ENCODE peak calls at places on chromosomes 5 and 9, in eight cellular contexts. One of them, this sample, is unnamed.

GRCh38 chr9:12798066-12798770 is 23.4 kb downstream of the LURAP1L start:
- DNase-seq in stimulated activated CD8-positive, alpha-beta memory T cell treated with anti-CD3 and anti-CD28 coated beads, Interleukin-15, amount 100 ng/mL, for 24 hours: no peak
- DNase-seq in mesenchymal stem cell: no peak
- DNase-seq in NCI-H1105 treated with DMSO at 0.1 percent for 48 hours: no peak
- DNase-seq in iPS DF 19.7: no peak
- DNase-seq in dorsolateral prefrontal cortex: no peak
- DNase-seq in GM03348: no peak
- DNase-seq in CD8-positive, alpha-beta memory T cell: no peak
- DNase-seq in this sample: no peak

GRCh38 chr5:65482727-65483473 is 1.2 kb upstream of the ADAMTS6 start:
- DNase-seq in CD8-positive, alpha-beta memory T cell: no peak
- DNase-seq in stimulated activated CD8-positive, alpha-beta memory T cell treated with anti-CD3 and anti-CD28 coated beads, Interleukin-15, amount 100 ng/mL, for 24 hours: no peak
- DNase-seq in NCI-H1105 treated with DMSO at 0.1 percent for 48 hours: peak; percentile 44
- DNase-seq in iPS DF 19.7: peak; percentile 25
- DNase-seq in GM03348: peak; percentile 46
- DNase-seq in dorsolateral prefrontal cortex: no peak
- DNase-seq in mesenchymal stem cell: peak; percentile 81
- DNase-seq in this sample: peak; percentile 85

GRCh38 chr5:151740336-151740942 is 18.0 kb downstream of the ATOX1 start:
- DNase-seq in dorsolateral prefrontal cortex: no peak
- DNase-seq in stimulated activated CD8-positive, alpha-beta memory T cell treated with anti-CD3 and anti-CD28 coated beads, Interleukin-15, amount 100 ng/mL, for 24 hours: no peak
- DNase-seq in iPS DF 19.7: no peak
- DNase-seq in CD8-positive, alpha-beta memory T cell: peak; percentile 22
- DNase-seq in mesenchymal stem cell: peak; percentile 98
- DNase-seq in NCI-H1105 treated with DMSO at 0.1 percent for 48 hours: peak; percentile 13
- DNase-seq in GM03348: peak; percentile 79
- DNase-seq in this sample: peak; percentile 79

GRCh38 chr5:140311011-140311467 is 8.1 kb upstream of the PFDN1 start:
- DNase-seq in stimulated activated CD8-positive, alpha-beta memory T cell treated with anti-CD3 and anti-CD28 coated beads, Interleukin-15, amount 100 ng/mL, for 24 hours: no peak
- DNase-seq in mesenchymal stem cell: peak; percentile 96
- DNase-seq in NCI-H1105 treated with DMSO at 0.1 percent for 48 hours: no peak
- DNase-seq in iPS DF 19.7: no peak
- DNase-seq in GM03348: peak; percentile 63
- DNase-seq in CD8-positive, alpha-beta memory T cell: no peak
- DNase-seq in dorsolateral prefrontal cortex: no peak
- DNase-seq in this sample: peak; percentile 96

GRCh38 chr9:137300607-137301085 is 1.4 kb downstream of the NRARP start:
- DNase-seq in GM03348: no peak
- DNase-seq in iPS DF 19.7: no peak
- DNase-seq in dorsolateral prefrontal cortex: no peak
- DNase-seq in mesenchymal stem cell: peak; percentile 90
- DNase-seq in stimulated activated CD8-positive, alpha-beta memory T cell treated with anti-CD3 and anti-CD28 coated beads, Interleukin-15, amount 100 ng/mL, for 24 hours: no peak
- DNase-seq in CD8-positive, alpha-beta memory T cell: no peak
- DNase-seq in NCI-H1105 treated with DMSO at 0.1 percent for 48 hours: no peak
- DNase-seq in this sample: peak; percentile 55

GRCh38 chr9:137313326-137313920 is 11.4 kb upstream of the NRARP start:
- DNase-seq in GM03348: peak; percentile 11
- DNase-seq in iPS DF 19.7: no peak
- DNase-seq in CD8-positive, alpha-beta memory T cell: no peak
- DNase-seq in stimulated activated CD8-positive, alpha-beta memory T cell treated with anti-CD3 and anti-CD28 coated beads, Interleukin-15, amount 100 ng/mL, for 24 hours: no peak
- DNase-seq in mesenchymal stem cell: no peak
- DNase-seq in dorsolateral prefrontal cortex: no peak
- DNase-seq in NCI-H1105 treated with DMSO at 0.1 percent for 48 hours: no peak
- DNase-seq in this sample: no peak

GRCh38 chr9:16312116-16312515 is 558.4 kb downstream of the BNC2 start:
- DNase-seq in stimulated activated CD8-positive, alpha-beta memory T cell treated with anti-CD3 and anti-CD28 coated beads, Interleukin-15, amount 100 ng/mL, for 24 hours: no peak
- DNase-seq in CD8-positive, alpha-beta memory T cell: no peak
- DNase-seq in NCI-H1105 treated with DMSO at 0.1 percent for 48 hours: no peak
- DNase-seq in GM03348: no peak
- DNase-seq in dorsolateral prefrontal cortex: no peak
- DNase-seq in mesenchymal stem cell: no peak
- DNase-seq in iPS DF 19.7: no peak
- DNase-seq in this sample: no peak

GRCh38 chr9:3468407-3469205 is 57.2 kb downstream of the RFX3 start:
- DNase-seq in GM03348: peak; percentile 12
- DNase-seq in CD8-positive, alpha-beta memory T cell: no peak
- DNase-seq in mesenchymal stem cell: no peak
- DNase-seq in iPS DF 19.7: no peak
- DNase-seq in NCI-H1105 treated with DMSO at 0.1 percent for 48 hours: peak; percentile 51
- DNase-seq in stimulated activated CD8-positive, alpha-beta memory T cell treated with anti-CD3 and anti-CD28 coated beads, Interleukin-15, amount 100 ng/mL, for 24 hours: no peak
- DNase-seq in dorsolateral prefrontal cortex: no peak
- DNase-seq in this sample: no peak

GRCh38 chr9:109244179-109245132 is 76.4 kb downstream of the EPB41L4B start:
- DNase-seq in iPS DF 19.7: peak; percentile 28
- DNase-seq in GM03348: peak; percentile 73
- DNase-seq in dorsolateral prefrontal cortex: peak; percentile 78
- DNase-seq in mesenchymal stem cell: peak; percentile 70
- DNase-seq in stimulated activated CD8-positive, alpha-beta memory T cell treated with anti-CD3 and anti-CD28 coated beads, Interleukin-15, amount 100 ng/mL, for 24 hours: peak; percentile 17
- DNase-seq in NCI-H1105 treated with DMSO at 0.1 percent for 48 hours: peak; percentile 68
- DNase-seq in CD8-positive, alpha-beta memory T cell: peak; percentile 31
- DNase-seq in this sample: peak; percentile 75

GRCh38 chr9:1454211-1454979 is 404.2 kb downstream of the DMRT2 start:
- DNase-seq in dorsolateral prefrontal cortex: no peak
- DNase-seq in stimulated activated CD8-positive, alpha-beta memory T cell treated with anti-CD3 and anti-CD28 coated beads, Interleukin-15, amount 100 ng/mL, for 24 hours: no peak
- DNase-seq in mesenchymal stem cell: no peak
- DNase-seq in GM03348: no peak
- DNase-seq in iPS DF 19.7: no peak
- DNase-seq in CD8-positive, alpha-beta memory T cell: no peak
- DNase-seq in NCI-H1105 treated with DMSO at 0.1 percent for 48 hours: no peak
- DNase-seq in this sample: no peak

GRCh38 chr5:132770476-132771159 is 6.4 kb downstream of the SEPTIN8 start:
- DNase-seq in CD8-positive, alpha-beta memory T cell: no peak
- DNase-seq in NCI-H1105 treated with DMSO at 0.1 percent for 48 hours: no peak
- DNase-seq in mesenchymal stem cell: no peak
- DNase-seq in iPS DF 19.7: no peak
- DNase-seq in dorsolateral prefrontal cortex: no peak
- DNase-seq in GM03348: peak; percentile 15
- DNase-seq in stimulated activated CD8-positive, alpha-beta memory T cell treated with anti-CD3 and anti-CD28 coated beads, Interleukin-15, amount 100 ng/mL, for 24 hours: no peak
- DNase-seq in this sample: peak; percentile 68

GRCh38 chr9:133703571-133704399 is 34.4 kb downstream of the SARDH start:
- DNase-seq in CD8-positive, alpha-beta memory T cell: no peak
- DNase-seq in GM03348: no peak
- DNase-seq in iPS DF 19.7: no peak
- DNase-seq in NCI-H1105 treated with DMSO at 0.1 percent for 48 hours: peak; percentile 93
- DNase-seq in dorsolateral prefrontal cortex: no peak
- DNase-seq in stimulated activated CD8-positive, alpha-beta memory T cell treated with anti-CD3 and anti-CD28 coated beads, Interleukin-15, amount 100 ng/mL, for 24 hours: no peak
- DNase-seq in mesenchymal stem cell: no peak
- DNase-seq in this sample: no peak

GRCh38 chr9:94144394-94144793 is 60.1 kb downstream of the PTPDC1 start:
- DNase-seq in NCI-H1105 treated with DMSO at 0.1 percent for 48 hours: no peak
- DNase-seq in mesenchymal stem cell: no peak
- DNase-seq in dorsolateral prefrontal cortex: no peak
- DNase-seq in stimulated activated CD8-positive, alpha-beta memory T cell treated with anti-CD3 and anti-CD28 coated beads, Interleukin-15, amount 100 ng/mL, for 24 hours: no peak
- DNase-seq in GM03348: peak; percentile 32
- DNase-seq in iPS DF 19.7: no peak
- DNase-seq in CD8-positive, alpha-beta memory T cell: no peak
- DNase-seq in this sample: no peak

GRCh38 chr5:66713998-66714397 is 117.8 kb downstream of the MAST4 start:
- DNase-seq in GM03348: no peak
- DNase-seq in NCI-H1105 treated with DMSO at 0.1 percent for 48 hours: no peak
- DNase-seq in mesenchymal stem cell: peak; percentile 28
- DNase-seq in iPS DF 19.7: peak; percentile 7
- DNase-seq in CD8-positive, alpha-beta memory T cell: no peak
- DNase-seq in dorsolateral prefrontal cortex: no peak
- DNase-seq in stimulated activated CD8-positive, alpha-beta memory T cell treated with anti-CD3 and anti-CD28 coated beads, Interleukin-15, amount 100 ng/mL, for 24 hours: no peak
- DNase-seq in this sample: no peak